ENCODE peak calls at places on chromosomes 16 and 17, in eight cellular contexts. S is EL; Q is GDM1; X is GM10248; J is fibroblast of the conjunctiva; I is hepatic stellate cell; C is posterior cingulate gyrus; N is activated naive CD4-positive, alpha-beta T cell treated with anti-CD3 and anti-CD28 coated beads for 36 hours. H is an unnamed sample.
A peak's percentile ranks its signal among the peaks of the same experiment; 100 is the strongest.

GRCh38 chr16:75591001-75591852 is 25.0 kb downstream of the GABARAPL2 start:
- DNase-seq in S (no peak), Q (no peak), X (no peak), J (peak; percentile 49), I (no peak), C (no peak), N (no peak), H (no peak)

GRCh38 chr17:74750327-74751069 is 2.1 kb downstream of the NHERF1 start:
- DNase-seq in S (no peak), Q (no peak), X (no peak), J (no peak), I (no peak), C (no peak), N (no peak), H (no peak)

GRCh38 chr17:77693776-77694175 is 264.7 kb upstream of the TNRC6C start:
- DNase-seq in S (no peak), Q (no peak), X (no peak), J (no peak), I (no peak), C (no peak), N (no peak), H (no peak)

GRCh38 chr16:28846933-28847273 is 755 bp upstream of the TUFM start:
- DNase-seq in S (no peak), Q (no peak), X (no peak), J (no peak), I (no peak), C (no peak), N (no peak), H (no peak)

GRCh38 chr16:89827383-89828198 is 684 bp upstream of the SPIRE2 start:
- DNase-seq in S (peak; percentile 74), Q (no peak), X (no peak), J (peak; percentile 36), I (peak; percentile 73), C (peak; percentile 43), N (no peak), H (no peak)

GRCh38 chr17:79540306-79540705 is 70.5 kb downstream of the RBFOX3 start:
- DNase-seq in S (no peak), Q (no peak), X (no peak), J (no peak), I (no peak), C (no peak), N (no peak), H (no peak)

GRCh38 chr16:9429946-9430345 is 338.5 kb downstream of the HAPSTR1 start:
- DNase-seq in S (no peak), Q (no peak), X (no peak), J (no peak), I (no peak), C (no peak), N (no peak), H (no peak)

GRCh38 chr16:86951831-86952598 is 365.2 kb downstream of the C16orf95 start:
- DNase-seq in S (peak; percentile 98), Q (no peak), X (no peak), J (peak; percentile 97), I (peak; percentile 84), C (no peak), N (no peak), H (no peak)

GRCh38 chr16:50394215-50394802 is 25.5 kb upstream of the BRD7 start:
- DNase-seq in S (no peak), Q (no peak), X (no peak), J (no peak), I (no peak), C (no peak), N (no peak), H (no peak)

GRCh38 chr17:81393684-81394376 is 1.4 kb upstream of the BAHCC1 start:
- DNase-seq in S (peak; percentile 100), Q (peak; percentile 97), X (peak; percentile 79), J (peak; percentile 99), I (peak; percentile 100), C (peak; percentile 100), N (peak; percentile 93), H (peak; percentile 38)

GRCh38 chr16:72371307-72372081 is 199.5 kb upstream of the PMFBP1 start:
- DNase-seq in S (peak; percentile 45), Q (no peak), X (no peak), J (peak; percentile 22), I (no peak), C (no peak), N (no peak), H (no peak)

GRCh38 chr17:29927546-29927945 is 2.5 kb downstream of the SSH2 start:
- DNase-seq in S (peak; percentile 10), Q (no peak), X (no peak), J (no peak), I (no peak), C (no peak), N (no peak), H (no peak)

GRCh38 chr17:43015579-43015978 is 6.6 kb downstream of the VAT1 start:
- DNase-seq in S (no peak), Q (no peak), X (no peak), J (no peak), I (no peak), C (no peak), N (no peak), H (no peak)

GRCh38 chr17:79342376-79342775 is 267.8 kb downstream of the ENGASE start:
- DNase-seq in S (no peak), Q (no peak), X (no peak), J (no peak), I (no peak), C (no peak), N (no peak), H (no peak)

GRCh38 chr16:29825145-29826044 is 5.1 kb downstream of the MVP start:
- DNase-seq in S (peak; percentile 87), Q (no peak), X (peak; percentile 81), J (peak; percentile 67), I (peak; percentile 84), C (no peak), N (peak; percentile 78), H (no peak)

GRCh38 chr16:75726390-75726789 is at the start of gene CPHXL:
- DNase-seq in S (no peak), Q (no peak), X (no peak), J (no peak), I (no peak), C (no peak), N (no peak), H (no peak)

GRCh38 chr16:2895813-2896212 is 12.8 kb downstream of the FLYWCH2 start:
- DNase-seq in S (peak; percentile 69), Q (no peak), X (no peak), J (no peak), I (peak; percentile 35), C (no peak), N (no peak), H (no peak)

GRCh38 chr17:2075336-2076056 is 20.6 kb downstream of the HIC1 start:
- DNase-seq in S (no peak), Q (no peak), X (peak; percentile 37), J (no peak), I (no peak), C (no peak), N (no peak), H (no peak)

GRCh38 chr17:76080207-76080933 is 1.4 kb downstream of the ZACN start:
- DNase-seq in S (no peak), Q (no peak), X (no peak), J (no peak), I (no peak), C (no peak), N (no peak), H (no peak)